ENCODE peak calls at places on chromosomes 4 and X, in ten cellular contexts. T is T-cell, G is NCI-H2081, R is glutamatergic neuron, I is SK-N-SH, W is suprapubic skin, N is uterus, L is kidney epithelial cell, M is memory B cell, U is CD14-positive monocyte. K is an unnamed sample.

GRCh38 chrX:100980608-100981497 is 11.3 kb downstream of the ARL13A start:
- DNase-seq in R (no peak), T (no peak), I (no peak), N (no peak), W (no peak), M (no peak), U (no peak), L (peak), G (no peak), K (peak)

GRCh38 chr4:2081540-2081939 is 22.4 kb downstream of the NAT8L start:
- DNase-seq in I (no peak), N (no peak), G (no peak), W (peak), M (no peak), T (no peak), U (no peak), L (no peak), R (no peak), K (peak)

GRCh38 chr4:37794046-37794445 is 32.4 kb upstream of the PGM2 start:
- DNase-seq in G (no peak), L (no peak), U (no peak), I (no peak), N (no peak), W (no peak), T (no peak), M (no peak), R (no peak), K (no peak)

GRCh38 chr4:1367230-1367935 is 20.4 kb downstream of the UVSSA start:
- DNase-seq in W (peak), T (no peak), M (no peak), I (no peak), G (no peak), L (no peak), U (peak), R (peak), N (no peak), K (no peak)

GRCh38 chrX:110511238-110511637 is 152.6 kb downstream of the RTL9 start:
- DNase-seq in I (no peak), M (no peak), N (no peak), G (no peak), T (no peak), L (no peak), W (no peak), U (no peak), R (no peak), K (no peak)

GRCh38 chr4:154009191-154009590 is 220.3 kb upstream of the SFRP2 start:
- DNase-seq in I (no peak), T (no peak), L (no peak), G (no peak), N (no peak), M (no peak), R (no peak), W (no peak), U (no peak), K (no peak)

GRCh38 chr4:182212211-182212761 is 30.9 kb upstream of the TENM3 start:
- DNase-seq in W (no peak), U (no peak), G (no peak), L (no peak), T (no peak), N (no peak), R (peak), I (peak), M (no peak), K (no peak)

GRCh38 chrX:71420686-71421085 is 54.5 kb downstream of the TAF1 start:
- DNase-seq in R (peak), U (no peak), W (no peak), I (peak), T (no peak), M (no peak), L (no peak), N (no peak), G (no peak), K (no peak)

GRCh38 chr4:94419956-94420355 is 31.8 kb upstream of the PDLIM5 start:
- DNase-seq in R (no peak), M (no peak), G (no peak), U (no peak), T (no peak), W (no peak), I (no peak), N (no peak), L (peak), K (no peak)

GRCh38 chrX:38183577-38183976 is 37.1 kb downstream of the SRPX start:
- DNase-seq in R (no peak), L (no peak), N (no peak), T (no peak), W (no peak), G (no peak), M (no peak), U (no peak), I (no peak), K (no peak)

GRCh38 chr4:7183780-7184460 is 8.4 kb upstream of the SORCS2 start:
- DNase-seq in L (no peak), N (peak), G (no peak), T (no peak), U (no peak), M (no peak), I (no peak), W (peak), R (no peak), K (peak)

GRCh38 chr4:36207808-36208207 is 36.5 kb downstream of the ARAP2 start:
- DNase-seq in T (no peak), G (no peak), N (no peak), R (no peak), M (no peak), L (no peak), U (no peak), W (no peak), I (no peak), K (no peak)

GRCh38 chr4:106423791-106424190 is 55.2 kb upstream of the GIMD1 start:
- DNase-seq in N (no peak), M (no peak), T (no peak), U (no peak), R (no peak), W (no peak), I (no peak), G (no peak), L (no peak), K (no peak)

GRCh38 chrX:53768451-53769246 is 82.1 kb upstream of the HUWE1 start:
- DNase-seq in R (no peak), I (no peak), L (no peak), M (no peak), N (no peak), G (no peak), U (no peak), W (no peak), T (no peak), K (no peak)